ENCODE peak calls at places on chromosome 17, in six cellular contexts. A, P, R, F, Q and E are unnamed samples.

GRCh38 chr17:7060165-7060890 is 16.4 kb upstream of the SLC16A11 start:
- DNase-seq in Q (no peak), A (peak), R (no peak), P (no peak), F (no peak), E (no peak)

GRCh38 chr17:7083592-7083991 is 3.5 kb upstream of the CLEC10A start:
- DNase-seq in A (no peak), F (no peak), P (no peak), Q (peak), R (no peak), E (no peak)

GRCh38 chr17:66549312-66549705 is 246.9 kb downstream of the PRKCA start:
- DNase-seq in A (no peak), F (no peak), P (no peak), R (no peak), Q (no peak), E (no peak)

GRCh38 chr17:40949406-40949805 is 12.0 kb upstream of the KRT23 start:
- DNase-seq in P (no peak), R (no peak), Q (no peak), A (no peak), F (no peak), E (no peak)

GRCh38 chr17:77644981-77645380 is 313.5 kb upstream of the TNRC6C start:
- DNase-seq in A (peak), R (no peak), F (peak), Q (peak), P (no peak), E (peak)

GRCh38 chr17:13420294-13421277 is 181.1 kb downstream of the HS3ST3A1 start:
- DNase-seq in P (no peak), R (peak), A (peak), F (no peak), Q (no peak), E (no peak)

GRCh38 chr17:28038802-28039600 is 3.5 kb upstream of the NLK start:
- DNase-seq in Q (no peak), P (no peak), F (no peak), R (no peak), A (no peak), E (no peak)

GRCh38 chr17:77280304-77280910 is 139.6 kb downstream of the SEC14L1 start:
- DNase-seq in A (no peak), P (no peak), Q (no peak), F (no peak), R (peak), E (no peak)

GRCh38 chr17:68353121-68353521 is 61.8 kb downstream of the ARSG start:
- DNase-seq in A (peak), Q (no peak), P (no peak), F (no peak), R (no peak), E (no peak)

GRCh38 chr17:76261421-76262215 is 3.5 kb upstream of the UBALD2 start:
- DNase-seq in A (no peak), P (no peak), F (peak), Q (no peak), R (no peak), E (peak)

GRCh38 chr17:49290690-49291326 is 60.2 kb upstream of the PHOSPHO1 start:
- DNase-seq in R (no peak), P (no peak), Q (no peak), A (peak), F (no peak), E (no peak)

GRCh38 chr17:7177210-7177953 is 1.8 kb downstream of the ASGR1 start:
- DNase-seq in Q (peak), F (peak), A (peak), R (peak), P (no peak), E (peak)

GRCh38 chr17:74214642-74215331 is 1.4 kb downstream of the TTYH2 start:
- DNase-seq in Q (no peak), A (no peak), P (no peak), R (no peak), F (peak), E (no peak)

GRCh38 chr17:61806941-61807340 is 56.4 kb downstream of the BRIP1 start:
- DNase-seq in A (no peak), F (no peak), P (no peak), Q (no peak), R (no peak), E (no peak)

GRCh38 chr17:34566873-34567272 is 12.5 kb upstream of the TMEM132E start:
- DNase-seq in A (no peak), Q (no peak), F (no peak), P (no peak), R (no peak), E (no peak)

GRCh38 chr17:7929158-7930029 is at the start of gene KCNAB3:
- DNase-seq in R (peak), P (peak), A (no peak), F (no peak), Q (no peak), E (peak)

GRCh38 chr17:48100591-48101011 is 677 bp downstream of the CBX1 start:
- DNase-seq in R (peak), A (no peak), P (peak), F (peak), Q (peak), E (peak)

GRCh38 chr17:47204722-47205418 is 4.3 kb upstream of the MYL4 start:
- DNase-seq in F (peak), R (no peak), Q (no peak), P (no peak), A (peak), E (no peak)

GRCh38 chr17:78522031-78522809 is 55.0 kb downstream of the DNAH17 start:
- DNase-seq in F (no peak), Q (no peak), P (peak), R (no peak), A (no peak), E (no peak)

GRCh38 chr17:32302860-32303649 is 37.4 kb downstream of the RHBDL3 start:
- DNase-seq in Q (no peak), P (no peak), R (no peak), A (no peak), F (no peak), E (no peak)

GRCh38 chr17:19978803-19979202 is 1.2 kb upstream of the AKAP10 start:
- DNase-seq in F (no peak), P (no peak), R (no peak), Q (no peak), A (peak), E (no peak)

GRCh38 chr17:27958708-27959381 is 65.7 kb upstream of the LYRM9 start:
- DNase-seq in P (no peak), R (no peak), F (no peak), A (no peak), Q (no peak), E (no peak)

GRCh38 chr17:58285422-58285810 is 4.7 kb upstream of the MPO start:
- DNase-seq in Q (no peak), R (no peak), P (no peak), F (no peak), A (peak), E (no peak)

GRCh38 chr17:36850794-36851193 is 86.5 kb upstream of the LHX1 start:
- DNase-seq in A (peak), F (no peak), P (no peak), R (no peak), Q (no peak), E (no peak)

GRCh38 chr17:78532922-78533640 is 44.1 kb downstream of the DNAH17 start:
- DNase-seq in P (no peak), F (no peak), R (no peak), Q (no peak), A (no peak), E (no peak)

GRCh38 chr17:42056634-42057033 is 6.2 kb upstream of the C17orf113 start:
- DNase-seq in A (no peak), R (no peak), F (no peak), Q (no peak), P (no peak), E (no peak)

GRCh38 chr17:44010966-44011647 is 3.7 kb downstream of the TMEM101 start:
- DNase-seq in R (no peak), P (no peak), Q (no peak), F (no peak), A (no peak), E (no peak)

GRCh38 chr17:45223541-45224528 is 2.1 kb downstream of the FMNL1 start:
- DNase-seq in P (no peak), Q (peak), R (no peak), F (no peak), A (no peak), E (no peak)

GRCh38 chr17:80339731-80340456 is 75.1 kb upstream of the ENDOV start:
- DNase-seq in R (no peak), Q (no peak), P (no peak), F (no peak), A (no peak), E (no peak)

GRCh38 chr17:80337195-80337895 is 76.7 kb downstream of the RNF213 start:
- DNase-seq in Q (no peak), A (no peak), P (peak), R (no peak), F (no peak), E (no peak)

GRCh38 chr17:80339118-80339517 is 75.8 kb upstream of the ENDOV start:
- DNase-seq in R (peak), A (no peak), P (peak), Q (no peak), F (no peak), E (no peak)
- TF ChIP-seq CTCF in R (no peak), A (no peak), P (no peak), Q (no peak), F (no peak), E (no peak)

GRCh38 chr17:50950002-50950877 is 84.1 kb upstream of the TOB1 start:
- DNase-seq in Q (peak), F (peak), A (peak), R (peak), P (peak), E (peak)
- TF ChIP-seq POLR2A in Q (no peak), F (peak), A (no peak), R (peak), P (no peak), E (no peak)

GRCh38 chr17:50919321-50920040 is 53.3 kb upstream of the TOB1 start:
- DNase-seq in Q (peak), A (no peak), F (peak), R (peak), P (peak), E (peak)
- TF ChIP-seq CTCF in Q (no peak), A (no peak), F (no peak), R (no peak), P (no peak), E (no peak)

GRCh38 chr17:82343560-82343959 is 10.0 kb upstream of the SECTM1 start:
- DNase-seq in F (no peak), R (no peak), P (no peak), Q (no peak), A (no peak), E (no peak)
- TF ChIP-seq POLR2A in F (no peak), R (no peak), P (no peak), Q (no peak), A (no peak), E (no peak)